ENCODE peak calls at places on chromosomes 7 and 10, in eight cellular contexts. One of them, this sample, is unnamed.

GRCh38 chr7:103934508-103934907 is 55.0 kb downstream of the RELN start:
- DNase-seq in fibroblast of mammary gland: no peak
- DNase-seq in stimulated activated CD8-positive, alpha-beta memory T cell treated with anti-CD3 and anti-CD28 coated beads, Interleukin-7, amount 100 ng/mL, for 48 hours: no peak
- DNase-seq in WTC11: no peak
- DNase-seq in activated naive CD4-positive, alpha-beta T cell treated with Interleukin-2 at 50 U/mL for 16 hours: no peak
- DNase-seq in amniotic stem cell: no peak
- DNase-seq in Right ventricle myocardium superior: no peak
- DNase-seq in stimulated activated CD4-positive, alpha-beta T cell treated with anti-CD3 and anti-CD28 coated beads, TNF-alpha, amount 100 ng/mL, for 24 hours: no peak
- DNase-seq in this sample: no peak

GRCh38 chr10:61902448-61903183 is 1.1 kb downstream of the ARID5B start:
- DNase-seq in amniotic stem cell: no peak
- DNase-seq in stimulated activated CD4-positive, alpha-beta T cell treated with anti-CD3 and anti-CD28 coated beads, TNF-alpha, amount 100 ng/mL, for 24 hours: no peak
- DNase-seq in Right ventricle myocardium superior: no peak
- DNase-seq in fibroblast of mammary gland: peak; percentile 76
- DNase-seq in stimulated activated CD8-positive, alpha-beta memory T cell treated with anti-CD3 and anti-CD28 coated beads, Interleukin-7, amount 100 ng/mL, for 48 hours: no peak
- DNase-seq in activated naive CD4-positive, alpha-beta T cell treated with Interleukin-2 at 50 U/mL for 16 hours: peak; percentile 77
- DNase-seq in WTC11: no peak
- DNase-seq in this sample: peak; percentile 86

GRCh38 chr7:129277629-129278028 is 52.8 kb downstream of the AHCYL2 start:
- DNase-seq in activated naive CD4-positive, alpha-beta T cell treated with Interleukin-2 at 50 U/mL for 16 hours: no peak
- DNase-seq in fibroblast of mammary gland: no peak
- DNase-seq in Right ventricle myocardium superior: no peak
- DNase-seq in amniotic stem cell: no peak
- DNase-seq in stimulated activated CD8-positive, alpha-beta memory T cell treated with anti-CD3 and anti-CD28 coated beads, Interleukin-7, amount 100 ng/mL, for 48 hours: no peak
- DNase-seq in stimulated activated CD4-positive, alpha-beta T cell treated with anti-CD3 and anti-CD28 coated beads, TNF-alpha, amount 100 ng/mL, for 24 hours: no peak
- DNase-seq in WTC11: no peak
- DNase-seq in this sample: no peak

GRCh38 chr10:123854003-123854402 is 37.6 kb downstream of the CPXM2 start:
- DNase-seq in fibroblast of mammary gland: no peak
- DNase-seq in WTC11: no peak
- DNase-seq in Right ventricle myocardium superior: no peak
- DNase-seq in stimulated activated CD4-positive, alpha-beta T cell treated with anti-CD3 and anti-CD28 coated beads, TNF-alpha, amount 100 ng/mL, for 24 hours: no peak
- DNase-seq in stimulated activated CD8-positive, alpha-beta memory T cell treated with anti-CD3 and anti-CD28 coated beads, Interleukin-7, amount 100 ng/mL, for 48 hours: no peak
- DNase-seq in activated naive CD4-positive, alpha-beta T cell treated with Interleukin-2 at 50 U/mL for 16 hours: no peak
- DNase-seq in amniotic stem cell: no peak
- DNase-seq in this sample: no peak

GRCh38 chr10:63919576-63920279 is 398.5 kb downstream of the REEP3 start:
- DNase-seq in amniotic stem cell: no peak
- DNase-seq in stimulated activated CD8-positive, alpha-beta memory T cell treated with anti-CD3 and anti-CD28 coated beads, Interleukin-7, amount 100 ng/mL, for 48 hours: no peak
- DNase-seq in activated naive CD4-positive, alpha-beta T cell treated with Interleukin-2 at 50 U/mL for 16 hours: no peak
- DNase-seq in Right ventricle myocardium superior: no peak
- DNase-seq in fibroblast of mammary gland: no peak
- DNase-seq in WTC11: no peak
- DNase-seq in stimulated activated CD4-positive, alpha-beta T cell treated with anti-CD3 and anti-CD28 coated beads, TNF-alpha, amount 100 ng/mL, for 24 hours: no peak
- DNase-seq in this sample: no peak

GRCh38 chr7:75876126-75876881 is 2.5 kb upstream of the RHBDD2 start:
- DNase-seq in Right ventricle myocardium superior: no peak
- DNase-seq in amniotic stem cell: no peak
- DNase-seq in fibroblast of mammary gland: no peak
- DNase-seq in stimulated activated CD8-positive, alpha-beta memory T cell treated with anti-CD3 and anti-CD28 coated beads, Interleukin-7, amount 100 ng/mL, for 48 hours: no peak
- DNase-seq in WTC11: no peak
- DNase-seq in stimulated activated CD4-positive, alpha-beta T cell treated with anti-CD3 and anti-CD28 coated beads, TNF-alpha, amount 100 ng/mL, for 24 hours: no peak
- DNase-seq in activated naive CD4-positive, alpha-beta T cell treated with Interleukin-2 at 50 U/mL for 16 hours: no peak
- DNase-seq in this sample: no peak

GRCh38 chr7:70506463-70506862 is 625.5 kb upstream of the GALNT17 start:
- DNase-seq in Right ventricle myocardium superior: no peak
- DNase-seq in WTC11: peak; percentile 42
- DNase-seq in fibroblast of mammary gland: peak; percentile 20
- DNase-seq in amniotic stem cell: no peak
- DNase-seq in activated naive CD4-positive, alpha-beta T cell treated with Interleukin-2 at 50 U/mL for 16 hours: no peak
- DNase-seq in stimulated activated CD8-positive, alpha-beta memory T cell treated with anti-CD3 and anti-CD28 coated beads, Interleukin-7, amount 100 ng/mL, for 48 hours: no peak
- DNase-seq in stimulated activated CD4-positive, alpha-beta T cell treated with anti-CD3 and anti-CD28 coated beads, TNF-alpha, amount 100 ng/mL, for 24 hours: no peak
- DNase-seq in this sample: peak; percentile 73

GRCh38 chr10:105707603-105708002 is 1066.5 kb downstream of the SORCS3 start:
- DNase-seq in WTC11: no peak
- DNase-seq in amniotic stem cell: no peak
- DNase-seq in activated naive CD4-positive, alpha-beta T cell treated with Interleukin-2 at 50 U/mL for 16 hours: no peak
- DNase-seq in Right ventricle myocardium superior: no peak
- DNase-seq in stimulated activated CD4-positive, alpha-beta T cell treated with anti-CD3 and anti-CD28 coated beads, TNF-alpha, amount 100 ng/mL, for 24 hours: no peak
- DNase-seq in stimulated activated CD8-positive, alpha-beta memory T cell treated with anti-CD3 and anti-CD28 coated beads, Interleukin-7, amount 100 ng/mL, for 48 hours: no peak
- DNase-seq in fibroblast of mammary gland: no peak
- DNase-seq in this sample: no peak

GRCh38 chr7:75957021-75957736 is 37.2 kb downstream of the TMEM120A start:
- DNase-seq in stimulated activated CD8-positive, alpha-beta memory T cell treated with anti-CD3 and anti-CD28 coated beads, Interleukin-7, amount 100 ng/mL, for 48 hours: no peak
- DNase-seq in stimulated activated CD4-positive, alpha-beta T cell treated with anti-CD3 and anti-CD28 coated beads, TNF-alpha, amount 100 ng/mL, for 24 hours: no peak
- DNase-seq in WTC11: peak; percentile 63
- DNase-seq in amniotic stem cell: no peak
- DNase-seq in Right ventricle myocardium superior: no peak
- DNase-seq in activated naive CD4-positive, alpha-beta T cell treated with Interleukin-2 at 50 U/mL for 16 hours: no peak
- DNase-seq in fibroblast of mammary gland: no peak
- DNase-seq in this sample: peak; percentile 96

GRCh38 chr7:95520136-95520535 is 34.4 kb downstream of the ASB4 start:
- DNase-seq in fibroblast of mammary gland: no peak
- DNase-seq in amniotic stem cell: no peak
- DNase-seq in stimulated activated CD4-positive, alpha-beta T cell treated with anti-CD3 and anti-CD28 coated beads, TNF-alpha, amount 100 ng/mL, for 24 hours: no peak
- DNase-seq in WTC11: no peak
- DNase-seq in activated naive CD4-positive, alpha-beta T cell treated with Interleukin-2 at 50 U/mL for 16 hours: no peak
- DNase-seq in stimulated activated CD8-positive, alpha-beta memory T cell treated with anti-CD3 and anti-CD28 coated beads, Interleukin-7, amount 100 ng/mL, for 48 hours: no peak
- DNase-seq in Right ventricle myocardium superior: no peak
- DNase-seq in this sample: no peak

GRCh38 chr10:112658465-112658864 is 211.4 kb downstream of the VTI1A start:
- DNase-seq in stimulated activated CD8-positive, alpha-beta memory T cell treated with anti-CD3 and anti-CD28 coated beads, Interleukin-7, amount 100 ng/mL, for 48 hours: no peak
- DNase-seq in amniotic stem cell: no peak
- DNase-seq in fibroblast of mammary gland: no peak
- DNase-seq in Right ventricle myocardium superior: no peak
- DNase-seq in stimulated activated CD4-positive, alpha-beta T cell treated with anti-CD3 and anti-CD28 coated beads, TNF-alpha, amount 100 ng/mL, for 24 hours: no peak
- DNase-seq in activated naive CD4-positive, alpha-beta T cell treated with Interleukin-2 at 50 U/mL for 16 hours: no peak
- DNase-seq in WTC11: no peak
- DNase-seq in this sample: no peak

GRCh38 chr10:75569506-75569905 is 138.1 kb downstream of the LRMDA start:
- DNase-seq in stimulated activated CD4-positive, alpha-beta T cell treated with anti-CD3 and anti-CD28 coated beads, TNF-alpha, amount 100 ng/mL, for 24 hours: no peak
- DNase-seq in Right ventricle myocardium superior: no peak
- DNase-seq in stimulated activated CD8-positive, alpha-beta memory T cell treated with anti-CD3 and anti-CD28 coated beads, Interleukin-7, amount 100 ng/mL, for 48 hours: no peak
- DNase-seq in WTC11: no peak
- DNase-seq in activated naive CD4-positive, alpha-beta T cell treated with Interleukin-2 at 50 U/mL for 16 hours: no peak
- DNase-seq in fibroblast of mammary gland: no peak
- DNase-seq in amniotic stem cell: no peak
- DNase-seq in this sample: no peak

GRCh38 chr10:50582061-50582460 is 41.7 kb downstream of the SGMS1 start:
- DNase-seq in amniotic stem cell: no peak
- DNase-seq in stimulated activated CD4-positive, alpha-beta T cell treated with anti-CD3 and anti-CD28 coated beads, TNF-alpha, amount 100 ng/mL, for 24 hours: no peak
- DNase-seq in fibroblast of mammary gland: no peak
- DNase-seq in stimulated activated CD8-positive, alpha-beta memory T cell treated with anti-CD3 and anti-CD28 coated beads, Interleukin-7, amount 100 ng/mL, for 48 hours: no peak
- DNase-seq in activated naive CD4-positive, alpha-beta T cell treated with Interleukin-2 at 50 U/mL for 16 hours: no peak
- DNase-seq in WTC11: no peak
- DNase-seq in Right ventricle myocardium superior: no peak
- DNase-seq in this sample: no peak

GRCh38 chr10:101285519-101286070 is 56.3 kb upstream of the LBX1 start:
- DNase-seq in activated naive CD4-positive, alpha-beta T cell treated with Interleukin-2 at 50 U/mL for 16 hours: no peak
- DNase-seq in fibroblast of mammary gland: no peak
- DNase-seq in stimulated activated CD8-positive, alpha-beta memory T cell treated with anti-CD3 and anti-CD28 coated beads, Interleukin-7, amount 100 ng/mL, for 48 hours: no peak
- DNase-seq in WTC11: peak; percentile 71
- DNase-seq in Right ventricle myocardium superior: no peak
- DNase-seq in stimulated activated CD4-positive, alpha-beta T cell treated with anti-CD3 and anti-CD28 coated beads, TNF-alpha, amount 100 ng/mL, for 24 hours: no peak
- DNase-seq in amniotic stem cell: no peak
- DNase-seq in this sample: no peak

GRCh38 chr7:1809070-1809469 is 139.0 kb downstream of the ELFN1 start:
- DNase-seq in Right ventricle myocardium superior: no peak
- DNase-seq in amniotic stem cell: no peak
- DNase-seq in activated naive CD4-positive, alpha-beta T cell treated with Interleukin-2 at 50 U/mL for 16 hours: no peak
- DNase-seq in fibroblast of mammary gland: no peak
- DNase-seq in WTC11: no peak
- DNase-seq in stimulated activated CD4-positive, alpha-beta T cell treated with anti-CD3 and anti-CD28 coated beads, TNF-alpha, amount 100 ng/mL, for 24 hours: no peak
- DNase-seq in stimulated activated CD8-positive, alpha-beta memory T cell treated with anti-CD3 and anti-CD28 coated beads, Interleukin-7, amount 100 ng/mL, for 48 hours: no peak
- DNase-seq in this sample: no peak

GRCh38 chr10:74008212-74008731 is 10.4 kb downstream of the VCL start:
- DNase-seq in amniotic stem cell: peak; percentile 51
- DNase-seq in Right ventricle myocardium superior: no peak
- DNase-seq in activated naive CD4-positive, alpha-beta T cell treated with Interleukin-2 at 50 U/mL for 16 hours: no peak
- DNase-seq in fibroblast of mammary gland: peak; percentile 79
- DNase-seq in WTC11: no peak
- DNase-seq in stimulated activated CD4-positive, alpha-beta T cell treated with anti-CD3 and anti-CD28 coated beads, TNF-alpha, amount 100 ng/mL, for 24 hours: no peak
- DNase-seq in stimulated activated CD8-positive, alpha-beta memory T cell treated with anti-CD3 and anti-CD28 coated beads, Interleukin-7, amount 100 ng/mL, for 48 hours: no peak
- DNase-seq in this sample: no peak

GRCh38 chr10:70890917-70891431 is 2.6 kb upstream of the PCBD1 start:
- DNase-seq in stimulated activated CD8-positive, alpha-beta memory T cell treated with anti-CD3 and anti-CD28 coated beads, Interleukin-7, amount 100 ng/mL, for 48 hours: no peak
- DNase-seq in activated naive CD4-positive, alpha-beta T cell treated with Interleukin-2 at 50 U/mL for 16 hours: no peak
- DNase-seq in amniotic stem cell: no peak
- DNase-seq in Right ventricle myocardium superior: peak; percentile 84
- DNase-seq in WTC11: peak; percentile 25
- DNase-seq in fibroblast of mammary gland: peak; percentile 38
- DNase-seq in stimulated activated CD4-positive, alpha-beta T cell treated with anti-CD3 and anti-CD28 coated beads, TNF-alpha, amount 100 ng/mL, for 24 hours: no peak
- DNase-seq in this sample: no peak

GRCh38 chr7:20998309-20998708 is 211.6 kb upstream of the SP8 start:
- DNase-seq in Right ventricle myocardium superior: no peak
- DNase-seq in activated naive CD4-positive, alpha-beta T cell treated with Interleukin-2 at 50 U/mL for 16 hours: no peak
- DNase-seq in amniotic stem cell: no peak
- DNase-seq in stimulated activated CD4-positive, alpha-beta T cell treated with anti-CD3 and anti-CD28 coated beads, TNF-alpha, amount 100 ng/mL, for 24 hours: no peak
- DNase-seq in fibroblast of mammary gland: no peak
- DNase-seq in stimulated activated CD8-positive, alpha-beta memory T cell treated with anti-CD3 and anti-CD28 coated beads, Interleukin-7, amount 100 ng/mL, for 48 hours: no peak
- DNase-seq in WTC11: no peak
- DNase-seq in this sample: peak; percentile 65

GRCh38 chr7:44062903-44063295 is 2.5 kb downstream of the PGAM2 start:
- DNase-seq in fibroblast of mammary gland: no peak
- DNase-seq in WTC11: no peak
- DNase-seq in stimulated activated CD8-positive, alpha-beta memory T cell treated with anti-CD3 and anti-CD28 coated beads, Interleukin-7, amount 100 ng/mL, for 48 hours: no peak
- DNase-seq in amniotic stem cell: no peak
- DNase-seq in Right ventricle myocardium superior: no peak
- DNase-seq in stimulated activated CD4-positive, alpha-beta T cell treated with anti-CD3 and anti-CD28 coated beads, TNF-alpha, amount 100 ng/mL, for 24 hours: no peak
- DNase-seq in activated naive CD4-positive, alpha-beta T cell treated with Interleukin-2 at 50 U/mL for 16 hours: no peak
- DNase-seq in this sample: no peak

GRCh38 chr7:132116369-132116768 is 459.9 kb downstream of the PLXNA4 start:
- DNase-seq in WTC11: no peak
- DNase-seq in stimulated activated CD4-positive, alpha-beta T cell treated with anti-CD3 and anti-CD28 coated beads, TNF-alpha, amount 100 ng/mL, for 24 hours: no peak
- DNase-seq in amniotic stem cell: peak; percentile 61
- DNase-seq in stimulated activated CD8-positive, alpha-beta memory T cell treated with anti-CD3 and anti-CD28 coated beads, Interleukin-7, amount 100 ng/mL, for 48 hours: no peak
- DNase-seq in fibroblast of mammary gland: no peak
- DNase-seq in activated naive CD4-positive, alpha-beta T cell treated with Interleukin-2 at 50 U/mL for 16 hours: no peak
- DNase-seq in Right ventricle myocardium superior: no peak
- DNase-seq in this sample: no peak

GRCh38 chr7:99008921-99009530 is 130.7 kb downstream of the TRRAP start:
- DNase-seq in stimulated activated CD4-positive, alpha-beta T cell treated with anti-CD3 and anti-CD28 coated beads, TNF-alpha, amount 100 ng/mL, for 24 hours: no peak
- DNase-seq in activated naive CD4-positive, alpha-beta T cell treated with Interleukin-2 at 50 U/mL for 16 hours: no peak
- DNase-seq in stimulated activated CD8-positive, alpha-beta memory T cell treated with anti-CD3 and anti-CD28 coated beads, Interleukin-7, amount 100 ng/mL, for 48 hours: no peak
- DNase-seq in amniotic stem cell: no peak
- DNase-seq in WTC11: no peak
- DNase-seq in fibroblast of mammary gland: no peak
- DNase-seq in Right ventricle myocardium superior: no peak
- DNase-seq in this sample: no peak

GRCh38 chr10:101569838-101570763 is 18.0 kb downstream of the POLL start:
- DNase-seq in WTC11: peak; percentile 82
- DNase-seq in amniotic stem cell: no peak
- DNase-seq in Right ventricle myocardium superior: peak; percentile 89
- DNase-seq in stimulated activated CD8-positive, alpha-beta memory T cell treated with anti-CD3 and anti-CD28 coated beads, Interleukin-7, amount 100 ng/mL, for 48 hours: peak; percentile 58
- DNase-seq in stimulated activated CD4-positive, alpha-beta T cell treated with anti-CD3 and anti-CD28 coated beads, TNF-alpha, amount 100 ng/mL, for 24 hours: peak; percentile 65
- DNase-seq in activated naive CD4-positive, alpha-beta T cell treated with Interleukin-2 at 50 U/mL for 16 hours: peak; percentile 81
- DNase-seq in fibroblast of mammary gland: peak; percentile 53
- DNase-seq in this sample: peak; percentile 84

GRCh38 chr10:91144961-91145360 is 75.5 kb upstream of the PCGF5 start:
- DNase-seq in stimulated activated CD8-positive, alpha-beta memory T cell treated with anti-CD3 and anti-CD28 coated beads, Interleukin-7, amount 100 ng/mL, for 48 hours: no peak
- DNase-seq in amniotic stem cell: no peak
- DNase-seq in activated naive CD4-positive, alpha-beta T cell treated with Interleukin-2 at 50 U/mL for 16 hours: no peak
- DNase-seq in WTC11: no peak
- DNase-seq in stimulated activated CD4-positive, alpha-beta T cell treated with anti-CD3 and anti-CD28 coated beads, TNF-alpha, amount 100 ng/mL, for 24 hours: no peak
- DNase-seq in fibroblast of mammary gland: peak; percentile 57
- DNase-seq in Right ventricle myocardium superior: no peak
- DNase-seq in this sample: no peak

GRCh38 chr10:128851726-128852125 is 615.3 kb upstream of the MGMT start:
- DNase-seq in WTC11: no peak
- DNase-seq in Right ventricle myocardium superior: no peak
- DNase-seq in stimulated activated CD8-positive, alpha-beta memory T cell treated with anti-CD3 and anti-CD28 coated beads, Interleukin-7, amount 100 ng/mL, for 48 hours: no peak
- DNase-seq in amniotic stem cell: no peak
- DNase-seq in activated naive CD4-positive, alpha-beta T cell treated with Interleukin-2 at 50 U/mL for 16 hours: no peak
- DNase-seq in fibroblast of mammary gland: no peak
- DNase-seq in stimulated activated CD4-positive, alpha-beta T cell treated with anti-CD3 and anti-CD28 coated beads, TNF-alpha, amount 100 ng/mL, for 24 hours: no peak
- DNase-seq in this sample: no peak

GRCh38 chr10:119494224-119495060 is 48.1 kb downstream of the RGS10 start:
- DNase-seq in Right ventricle myocardium superior: no peak
- DNase-seq in WTC11: no peak
- DNase-seq in activated naive CD4-positive, alpha-beta T cell treated with Interleukin-2 at 50 U/mL for 16 hours: no peak
- DNase-seq in fibroblast of mammary gland: peak; percentile 43
- DNase-seq in amniotic stem cell: no peak
- DNase-seq in stimulated activated CD4-positive, alpha-beta T cell treated with anti-CD3 and anti-CD28 coated beads, TNF-alpha, amount 100 ng/mL, for 24 hours: no peak
- DNase-seq in stimulated activated CD8-positive, alpha-beta memory T cell treated with anti-CD3 and anti-CD28 coated beads, Interleukin-7, amount 100 ng/mL, for 48 hours: no peak
- DNase-seq in this sample: no peak

GRCh38 chr10:24723788-24724380 is at the start of gene ARHGAP21:
- DNase-seq in stimulated activated CD4-positive, alpha-beta T cell treated with anti-CD3 and anti-CD28 coated beads, TNF-alpha, amount 100 ng/mL, for 24 hours: no peak
- DNase-seq in fibroblast of mammary gland: peak; percentile 84
- DNase-seq in amniotic stem cell: peak; percentile 57
- DNase-seq in stimulated activated CD8-positive, alpha-beta memory T cell treated with anti-CD3 and anti-CD28 coated beads, Interleukin-7, amount 100 ng/mL, for 48 hours: peak; percentile 7
- DNase-seq in Right ventricle myocardium superior: peak; percentile 87
- DNase-seq in activated naive CD4-positive, alpha-beta T cell treated with Interleukin-2 at 50 U/mL for 16 hours: peak; percentile 47
- DNase-seq in WTC11: peak; percentile 40
- DNase-seq in this sample: peak; percentile 73

GRCh38 chr7:42385912-42386311 is 148.9 kb upstream of the GLI3 start:
- DNase-seq in stimulated activated CD4-positive, alpha-beta T cell treated with anti-CD3 and anti-CD28 coated beads, TNF-alpha, amount 100 ng/mL, for 24 hours: no peak
- DNase-seq in Right ventricle myocardium superior: no peak
- DNase-seq in fibroblast of mammary gland: no peak
- DNase-seq in stimulated activated CD8-positive, alpha-beta memory T cell treated with anti-CD3 and anti-CD28 coated beads, Interleukin-7, amount 100 ng/mL, for 48 hours: no peak
- DNase-seq in WTC11: no peak
- DNase-seq in amniotic stem cell: no peak
- DNase-seq in activated naive CD4-positive, alpha-beta T cell treated with Interleukin-2 at 50 U/mL for 16 hours: no peak
- DNase-seq in this sample: no peak

This sample was measured in Caco-2.